ENCODE peak calls at places on chromosomes 7 and 10, in seven cellular contexts. M is NCI-H748 treated with DMSO at 0.1 percent for 48 hours; D is activated CD8-positive, alpha-beta T cell treated with anti-CD3 and anti-CD28 coated beads, Interleukin-2, amount 10 ng/mL, durations not matched to agents 7 days and 5 days; F is activated T-cell treated with anti-CD3 and anti-CD28 coated beads for 1 hour; O is T-helper 1 cell; G is AG20443; W is right lobe of liver. I is an unnamed sample.

GRCh38 chr7:79227035-79227434 is 226.4 kb downstream of the MAGI2 start:
- DNase-seq in M (peak; percentile 88), D (no peak), F (no peak), O (no peak), G (no peak), W (no peak), I (no peak)

GRCh38 chr7:47254081-47255006 is 327.6 kb downstream of the TNS3 start:
- DNase-seq in M (peak; percentile 53), D (peak; percentile 55), F (peak; percentile 31), O (no peak), G (peak; percentile 95), W (peak; percentile 85), I (peak; percentile 38)

GRCh38 chr10:124366343-124366742 is 52.4 kb downstream of the OAT start:
- DNase-seq in M (no peak), D (no peak), F (no peak), O (no peak), G (no peak), W (no peak), I (no peak)

GRCh38 chr7:112665709-112666108 is 124.5 kb downstream of the TMEM168 start:
- DNase-seq in M (no peak), D (no peak), F (no peak), O (no peak), G (peak; percentile 17), W (no peak), I (peak; percentile 2)

GRCh38 chr7:18426564-18427226 is 68.9 kb upstream of the HDAC9 start:
- DNase-seq in M (no peak), D (no peak), F (no peak), O (no peak), G (peak; percentile 15), W (no peak), I (peak; percentile 42)

GRCh38 chr7:95596183-95597135 is at the start of gene PDK4:
- DNase-seq in M (peak; percentile 56), D (no peak), F (no peak), O (no peak), G (peak; percentile 83), W (peak; percentile 96), I (peak; percentile 22)

GRCh38 chr10:133324198-133324792 is 12.4 kb downstream of the CALY start:
- DNase-seq in M (peak; percentile 33), D (peak; percentile 71), F (peak; percentile 33), O (no peak), G (peak; percentile 47), W (peak; percentile 80), I (peak; percentile 49)

GRCh38 chr10:127018766-127019165 is 113.5 kb downstream of the DOCK1 start:
- DNase-seq in M (no peak), D (no peak), F (no peak), O (no peak), G (no peak), W (no peak), I (no peak)

GRCh38 chr10:103673616-103674015 is 180.1 kb downstream of the NEURL1 start:
- DNase-seq in M (no peak), D (no peak), F (no peak), O (no peak), G (no peak), W (no peak), I (no peak)

GRCh38 chr7:75743455-75743859 is 4.7 kb upstream of the HIP1 start:
- DNase-seq in M (no peak), D (no peak), F (no peak), O (no peak), G (no peak), W (no peak), I (peak; percentile 44)

GRCh38 chr7:102912742-102913141 is at the start of gene LRRC17:
- DNase-seq in M (peak; percentile 65), D (no peak), F (no peak), O (no peak), G (peak; percentile 29), W (no peak), I (peak; percentile 94)

GRCh38 chr7:151697515-151697895 is 177.8 kb upstream of the RHEB start:
- DNase-seq in M (no peak), D (no peak), F (no peak), O (no peak), G (no peak), W (no peak), I (no peak)

GRCh38 chr7:151408839-151409554 is 841 bp downstream of the WDR86 start:
- DNase-seq in M (no peak), D (peak; percentile 69), F (peak; percentile 34), O (peak; percentile 54), G (no peak), W (peak; percentile 49), I (no peak)

GRCh38 chr10:385571-386300 is 250.5 kb downstream of the ZMYND11 start:
- DNase-seq in M (no peak), D (no peak), F (no peak), O (no peak), G (no peak), W (no peak), I (no peak)

GRCh38 chr7:101945034-101945758 is 127.8 kb downstream of the CUX1 start:
- DNase-seq in M (no peak), D (no peak), F (no peak), O (no peak), G (no peak), W (no peak), I (no peak)

GRCh38 chr7:66150471-66150870 is 35.8 kb downstream of the CRCP start:
- DNase-seq in M (no peak), D (peak; percentile 25), F (no peak), O (no peak), G (peak; percentile 78), W (peak; percentile 88), I (peak; percentile 98)

GRCh38 chr10:16904619-16905018 is 87.4 kb upstream of the RSU1 start:
- DNase-seq in M (no peak), D (no peak), F (no peak), O (no peak), G (peak; percentile 29), W (no peak), I (peak; percentile 71)

GRCh38 chr7:26117142-26117807 is 34.7 kb upstream of the NFE2L3 start:
- DNase-seq in M (no peak), D (no peak), F (no peak), O (no peak), G (no peak), W (no peak), I (no peak)

GRCh38 chr7:37713613-37714012 is 30.0 kb downstream of the GPR141 start:
- DNase-seq in M (no peak), D (no peak), F (no peak), O (no peak), G (no peak), W (no peak), I (no peak)

GRCh38 chr10:513393-513792 is 176.1 kb downstream of the DIP2C start:
- DNase-seq in M (no peak), D (no peak), F (no peak), O (no peak), G (no peak), W (no peak), I (no peak)

GRCh38 chr10:103265712-103266329 is 11.1 kb upstream of the INA start:
- DNase-seq in M (no peak), D (peak; percentile 71), F (peak; percentile 14), O (no peak), G (peak; percentile 71), W (no peak), I (peak; percentile 86)

GRCh38 chr10:132069849-132070182 is 4.1 kb downstream of the JAKMIP3 start:
- DNase-seq in M (no peak), D (no peak), F (no peak), O (no peak), G (no peak), W (no peak), I (no peak)

GRCh38 chr10:70814126-70814525 is 1.6 kb upstream of the SGPL1 start:
- DNase-seq in M (no peak), D (no peak), F (no peak), O (no peak), G (no peak), W (no peak), I (no peak)

GRCh38 chr10:124493191-124493936 is 31.7 kb downstream of the LHPP start:
- DNase-seq in M (peak; percentile 34), D (no peak), F (no peak), O (no peak), G (no peak), W (no peak), I (no peak)

GRCh38 chr10:86727992-86728559 is 28.3 kb upstream of the BMPR1A start:
- DNase-seq in M (no peak), D (no peak), F (no peak), O (no peak), G (no peak), W (no peak), I (no peak)

GRCh38 chr7:128247640-128248194 is 6.6 kb downstream of the LEP start:
- DNase-seq in M (no peak), D (no peak), F (no peak), O (no peak), G (no peak), W (no peak), I (peak; percentile 26)

GRCh38 chr10:82742901-82743300 is 867.9 kb downstream of the NRG3 start:
- DNase-seq in M (no peak), D (no peak), F (no peak), O (no peak), G (no peak), W (no peak), I (no peak)

GRCh38 chr7:32427769-32428291 is 62.4 kb downstream of the LSM5 start:
- DNase-seq in M (peak; percentile 15), D (peak; percentile 82), F (peak; percentile 50), O (no peak), G (peak; percentile 90), W (peak; percentile 81), I (peak; percentile 77)

I was measured in fibroblast of the aortic adventitia.